ENCODE peak calls at places on chromosomes 4 and X, in eight cellular contexts. One of them, this sample, is unnamed.
A peak's percentile ranks its signal among the peaks of the same experiment; 100 is the strongest.

GRCh38 chr4:185998791-185999190 is 70.2 kb upstream of the TLR3 start:
- DNase-seq in tibial nerve: no peak
- DNase-seq in A549: no peak
- DNase-seq in esophagus squamous epithelium: no peak
- DNase-seq in HCT116: no peak
- DNase-seq in endothelial cell of umbilical vein: no peak
- DNase-seq in ovary: no peak
- DNase-seq in uterus: no peak
- DNase-seq in this sample: no peak

GRCh38 chr4:41146716-41147506 is 67.4 kb downstream of the APBB2 start:
- DNase-seq in ovary: no peak
- DNase-seq in tibial nerve: peak; percentile 59
- DNase-seq in HCT116: no peak
- DNase-seq in A549: no peak
- DNase-seq in uterus: peak; percentile 36
- DNase-seq in esophagus squamous epithelium: no peak
- DNase-seq in endothelial cell of umbilical vein: peak; percentile 53
- DNase-seq in this sample: no peak

GRCh38 chrX:121308276-121308805 is 260.9 kb downstream of the GLUD2 start:
- DNase-seq in endothelial cell of umbilical vein: no peak
- DNase-seq in A549: peak; percentile 4
- DNase-seq in uterus: peak; percentile 14
- DNase-seq in esophagus squamous epithelium: no peak
- DNase-seq in tibial nerve: peak; percentile 4
- DNase-seq in ovary: peak; percentile 6
- DNase-seq in HCT116: peak; percentile 10
- DNase-seq in this sample: no peak

GRCh38 chrX:153981771-153982533 is 9.4 kb downstream of the TMEM187 start:
- DNase-seq in uterus: peak; percentile 70
- DNase-seq in tibial nerve: peak; percentile 61
- DNase-seq in HCT116: no peak
- DNase-seq in endothelial cell of umbilical vein: no peak
- DNase-seq in esophagus squamous epithelium: no peak
- DNase-seq in A549: no peak
- DNase-seq in ovary: peak; percentile 83
- DNase-seq in this sample: peak; percentile 41

GRCh38 chr4:98945297-98945850 is 16.4 kb upstream of the EIF4E start:
- DNase-seq in uterus: no peak
- DNase-seq in A549: no peak
- DNase-seq in esophagus squamous epithelium: no peak
- DNase-seq in HCT116: no peak
- DNase-seq in ovary: no peak
- DNase-seq in endothelial cell of umbilical vein: no peak
- DNase-seq in tibial nerve: no peak
- DNase-seq in this sample: no peak

GRCh38 chrX:151488677-151489076 is 74.8 kb upstream of the PASD1 start:
- DNase-seq in esophagus squamous epithelium: no peak
- DNase-seq in A549: peak; percentile 18
- DNase-seq in ovary: no peak
- DNase-seq in endothelial cell of umbilical vein: no peak
- DNase-seq in uterus: no peak
- DNase-seq in tibial nerve: no peak
- DNase-seq in HCT116: peak; percentile 4
- DNase-seq in this sample: no peak

GRCh38 chr4:36280555-36280954 is 861 bp upstream of the DTHD1 start:
- DNase-seq in tibial nerve: no peak
- DNase-seq in ovary: no peak
- DNase-seq in endothelial cell of umbilical vein: no peak
- DNase-seq in HCT116: no peak
- DNase-seq in A549: no peak
- DNase-seq in uterus: no peak
- DNase-seq in esophagus squamous epithelium: no peak
- DNase-seq in this sample: no peak

GRCh38 chr4:55722132-55722531 is 86.0 kb upstream of the NMU start:
- DNase-seq in HCT116: no peak
- DNase-seq in endothelial cell of umbilical vein: no peak
- DNase-seq in esophagus squamous epithelium: no peak
- DNase-seq in A549: no peak
- DNase-seq in tibial nerve: no peak
- DNase-seq in ovary: no peak
- DNase-seq in uterus: no peak
- DNase-seq in this sample: no peak

GRCh38 chr4:373062-373839 is 35.6 kb downstream of the ZNF141 start:
- DNase-seq in tibial nerve: no peak
- DNase-seq in endothelial cell of umbilical vein: no peak
- DNase-seq in ovary: no peak
- DNase-seq in HCT116: no peak
- DNase-seq in esophagus squamous epithelium: no peak
- DNase-seq in uterus: no peak
- DNase-seq in A549: no peak
- DNase-seq in this sample: no peak

DNA sequence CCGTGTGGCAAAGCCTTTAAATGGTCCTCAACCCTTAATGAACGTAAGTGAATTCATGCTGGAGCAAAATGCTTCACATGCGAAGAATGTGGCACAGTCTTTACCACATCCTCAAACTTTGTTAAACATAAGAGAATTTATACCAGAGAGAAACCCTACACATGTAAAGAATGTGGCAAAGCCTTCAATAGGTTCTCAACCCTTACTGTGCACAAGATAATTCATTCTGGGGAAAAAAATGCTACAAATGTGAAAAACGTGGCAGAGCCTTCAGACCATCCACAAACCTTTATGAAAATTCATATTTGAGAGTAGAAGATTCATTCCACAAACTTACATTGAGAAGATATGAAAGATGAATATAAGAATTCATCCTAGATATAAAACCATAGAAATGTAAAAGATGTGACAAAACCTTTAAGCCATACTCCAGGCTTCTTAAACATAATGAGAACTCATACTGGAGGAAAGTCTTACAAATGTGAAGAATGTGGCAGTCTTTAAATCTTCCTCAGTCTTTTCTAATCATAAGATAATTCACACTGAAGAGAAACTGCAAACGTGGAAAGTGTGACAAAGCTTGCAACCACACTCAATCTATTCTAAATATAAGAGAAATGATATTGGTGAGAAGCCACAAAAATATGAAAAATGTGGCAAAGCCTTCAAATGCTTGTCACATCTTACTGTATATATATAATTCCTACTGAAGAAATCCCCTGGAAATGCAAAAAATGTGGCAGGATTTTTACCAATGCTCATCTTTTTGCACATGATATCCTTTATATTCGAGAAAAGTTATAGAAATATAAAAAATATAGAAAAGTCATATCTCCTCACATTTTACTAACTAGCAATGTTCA is 36.9 kb downstream of the ZNF141 start:
- DNase-seq in tibial nerve: no peak
- DNase-seq in endothelial cell of umbilical vein: no peak
- DNase-seq in uterus: no peak
- DNase-seq in HCT116: no peak
- DNase-seq in A549: no peak
- DNase-seq in ovary: no peak
- DNase-seq in esophagus squamous epithelium: no peak
- DNase-seq in this sample: no peak
- H3K9me3 ChIP-seq in tibial nerve: peaks cover 23% of the 10 kb centered on the region
- H3K9me3 ChIP-seq in endothelial cell of umbilical vein: peaks cover 19% of the 10 kb centered on the region
- H3K9me3 ChIP-seq in uterus: no peaks in the 10 kb centered on the region
- H3K9me3 ChIP-seq in HCT116: peaks cover 37% of the 10 kb centered on the region
- H3K9me3 ChIP-seq in A549: peaks cover 86% of the 10 kb centered on the region
- H3K9me3 ChIP-seq in ovary: peaks cover 43% of the 10 kb centered on the region
- H3K9me3 ChIP-seq in esophagus squamous epithelium: peaks cover 99% of the 10 kb centered on the region
- H3K9me3 ChIP-seq in this sample: peaks cover 99% of the 10 kb centered on the region

GRCh38 chrX:101388604-101389003 is 2.2 kb upstream of the RPL36A start:
- DNase-seq in uterus: no peak
- DNase-seq in tibial nerve: no peak
- DNase-seq in endothelial cell of umbilical vein: no peak
- DNase-seq in esophagus squamous epithelium: no peak
- DNase-seq in A549: no peak
- DNase-seq in HCT116: no peak
- DNase-seq in ovary: no peak
- DNase-seq in this sample: no peak

GRCh38 chrX:101393530-101394305 is 2.9 kb downstream of the RPL36A start:
- DNase-seq in A549: no peak
- DNase-seq in uterus: no peak
- DNase-seq in ovary: no peak
- DNase-seq in HCT116: no peak
- DNase-seq in tibial nerve: no peak
- DNase-seq in endothelial cell of umbilical vein: no peak
- DNase-seq in esophagus squamous epithelium: no peak
- DNase-seq in this sample: no peak

GRCh38 chrX:101390664-101391525 is at the start of gene RPL36A:
- DNase-seq in esophagus squamous epithelium: peak; percentile 27
- DNase-seq in HCT116: peak; percentile 78
- DNase-seq in uterus: peak; percentile 84
- DNase-seq in ovary: peak; percentile 76
- DNase-seq in endothelial cell of umbilical vein: peak; percentile 91
- DNase-seq in A549: peak; percentile 89
- DNase-seq in tibial nerve: peak; percentile 76
- DNase-seq in this sample: peak; percentile 84

GRCh38 chrX:101394372-101394771 is 3.6 kb downstream of the RPL36A start:
- DNase-seq in HCT116: no peak
- DNase-seq in endothelial cell of umbilical vein: no peak
- DNase-seq in esophagus squamous epithelium: no peak
- DNase-seq in A549: no peak
- DNase-seq in tibial nerve: no peak
- DNase-seq in uterus: no peak
- DNase-seq in ovary: no peak
- DNase-seq in this sample: no peak

DNA sequence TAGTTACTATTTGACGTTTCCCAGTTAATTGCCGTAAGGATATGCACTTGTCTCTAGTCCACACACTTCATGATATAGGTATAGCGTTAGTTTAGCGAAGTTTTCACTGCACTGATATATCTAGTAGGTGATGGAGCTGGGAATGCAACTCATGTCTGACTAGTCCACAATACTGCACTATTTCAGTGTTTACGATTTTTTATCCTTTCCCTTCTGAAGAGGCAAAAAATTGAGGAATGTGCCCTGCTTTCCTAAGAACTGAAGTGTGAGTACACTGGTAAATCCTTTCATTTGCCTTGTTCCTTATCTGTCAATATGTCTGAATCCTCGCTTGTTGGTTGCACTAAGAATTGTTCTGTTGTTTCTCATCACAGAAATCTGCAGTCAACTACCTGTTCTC is 1.0 kb downstream of the RPL36A start:
- DNase-seq in tibial nerve: no peak
- DNase-seq in esophagus squamous epithelium: no peak
- DNase-seq in ovary: no peak
- DNase-seq in HCT116: no peak
- DNase-seq in endothelial cell of umbilical vein: no peak
- DNase-seq in uterus: no peak
- DNase-seq in A549: no peak
- DNase-seq in this sample: no peak
- H3K27ac ChIP-seq in tibial nerve: no peak overlapping the region
- H3K27ac ChIP-seq in esophagus squamous epithelium: peak overlapping the region; percentile 84
- H3K27ac ChIP-seq in ovary: peak overlapping the region; percentile 59
- H3K27ac ChIP-seq in HCT116: peak overlapping the region; percentile 79
- H3K27ac ChIP-seq in endothelial cell of umbilical vein: peak overlapping the region; percentile 84
- H3K27ac ChIP-seq in uterus: peak overlapping the region; percentile 82
- H3K27ac ChIP-seq in A549: peak overlapping the region; percentile 87
- H3K27ac ChIP-seq in this sample: peak overlapping the region; percentile 79

GRCh38 chrX:103678199-103678993 is 8.1 kb downstream of the MORF4L2 start:
- DNase-seq in ovary: no peak
- DNase-seq in tibial nerve: no peak
- DNase-seq in esophagus squamous epithelium: no peak
- DNase-seq in uterus: no peak
- DNase-seq in endothelial cell of umbilical vein: no peak
- DNase-seq in A549: no peak
- DNase-seq in HCT116: no peak
- DNase-seq in this sample: no peak

GRCh38 chrX:103669745-103670144 is 16.8 kb downstream of the MORF4L2 start:
- DNase-seq in uterus: no peak
- DNase-seq in A549: no peak
- DNase-seq in HCT116: no peak
- DNase-seq in tibial nerve: no peak
- DNase-seq in esophagus squamous epithelium: no peak
- DNase-seq in ovary: no peak
- DNase-seq in endothelial cell of umbilical vein: no peak
- DNase-seq in this sample: no peak

DNA sequence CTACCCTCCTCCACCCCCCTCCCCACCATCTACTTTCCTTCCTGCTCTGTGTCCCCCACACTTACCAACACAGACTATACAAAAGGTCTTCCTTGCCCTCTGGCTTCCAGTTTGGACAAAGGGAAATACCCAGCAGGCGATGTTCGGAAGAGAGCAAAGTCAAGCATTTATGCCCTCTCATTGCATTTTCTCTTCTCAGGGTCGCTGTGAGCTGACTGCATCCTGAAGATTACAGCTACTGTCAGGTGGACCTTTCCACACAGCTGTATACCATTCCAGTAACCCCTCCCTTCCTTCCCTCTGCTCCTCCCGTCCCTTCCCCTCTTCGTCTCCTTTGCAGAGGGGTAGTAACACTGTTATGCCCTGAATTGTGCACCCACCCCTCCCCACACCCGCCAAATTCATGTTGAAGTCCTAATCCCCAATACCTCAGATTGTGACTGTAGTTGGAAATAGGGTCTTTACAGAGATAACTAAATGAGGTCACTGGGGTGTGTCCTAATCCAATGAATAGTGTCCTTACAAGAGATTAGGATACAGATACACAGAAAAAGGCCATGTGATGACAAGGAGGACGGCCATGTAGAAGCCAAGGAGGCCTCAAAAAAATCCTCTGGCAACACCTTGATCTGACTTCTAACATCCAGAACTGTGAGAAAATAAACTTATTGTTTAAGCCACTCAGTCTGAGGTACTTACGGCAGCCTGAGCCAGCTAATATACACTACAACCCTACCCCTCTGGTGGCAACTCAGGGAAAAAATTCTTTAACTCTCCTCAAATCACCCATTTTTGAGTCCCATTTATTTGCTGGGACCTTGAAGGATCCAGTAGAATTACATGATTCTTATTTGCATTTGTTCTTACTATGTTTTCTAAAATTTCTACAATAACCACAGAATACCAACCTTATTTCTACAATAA is 11.7 kb downstream of the MORF4L2 start:
- DNase-seq in esophagus squamous epithelium: no peak
- DNase-seq in HCT116: no peak
- DNase-seq in uterus: no peak
- DNase-seq in A549: no peak
- DNase-seq in ovary: no peak
- DNase-seq in tibial nerve: no peak
- DNase-seq in endothelial cell of umbilical vein: no peak
- DNase-seq in this sample: no peak
- TF ChIP-seq POLR2A in esophagus squamous epithelium: no peak
- TF ChIP-seq POLR2A in HCT116: no peak
- TF ChIP-seq POLR2A in uterus: no peak
- TF ChIP-seq POLR2A in A549: no peak
- TF ChIP-seq POLR2A in ovary: no peak
- TF ChIP-seq POLR2A in tibial nerve: no peak
- TF ChIP-seq POLR2A in endothelial cell of umbilical vein: no peak
- TF ChIP-seq POLR2A in this sample: no peak

GRCh38 chrX:81537723-81538122 is 335.8 kb downstream of the SH3BGRL start:
- DNase-seq in endothelial cell of umbilical vein: no peak
- DNase-seq in HCT116: no peak
- DNase-seq in esophagus squamous epithelium: no peak
- DNase-seq in uterus: no peak
- DNase-seq in ovary: no peak
- DNase-seq in tibial nerve: no peak
- DNase-seq in A549: no peak
- DNase-seq in this sample: no peak

DNA sequence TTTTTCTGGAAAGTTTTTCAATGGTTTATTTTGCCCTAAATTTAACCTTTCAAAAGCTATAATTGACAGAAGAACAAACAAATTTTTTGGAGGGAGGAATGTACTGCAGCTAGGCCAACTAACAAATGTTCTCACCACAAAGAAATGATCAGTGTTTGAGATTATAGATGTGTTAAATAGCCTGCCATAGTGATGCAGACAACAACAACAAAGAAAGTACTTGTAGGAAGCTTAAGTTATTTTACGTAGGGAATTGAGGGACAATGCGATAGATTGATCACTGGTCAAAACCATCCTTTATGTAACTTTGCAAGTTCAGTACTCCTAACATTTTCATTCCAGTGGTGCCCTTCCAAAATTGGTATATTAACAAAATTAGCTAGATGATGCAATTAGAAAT is 340.4 kb downstream of the SH3BGRL start:
- DNase-seq in endothelial cell of umbilical vein: no peak
- DNase-seq in esophagus squamous epithelium: no peak
- DNase-seq in A549: no peak
- DNase-seq in tibial nerve: no peak
- DNase-seq in uterus: no peak
- DNase-seq in HCT116: no peak
- DNase-seq in ovary: no peak
- DNase-seq in this sample: no peak
- H3K9me3 ChIP-seq in endothelial cell of umbilical vein: no peaks in the 10 kb centered on the region
- H3K9me3 ChIP-seq in esophagus squamous epithelium: no peaks in the 10 kb centered on the region
- H3K9me3 ChIP-seq in A549: no peaks in the 10 kb centered on the region
- H3K9me3 ChIP-seq in tibial nerve: no peaks in the 10 kb centered on the region
- H3K9me3 ChIP-seq in uterus: no peaks in the 10 kb centered on the region
- H3K9me3 ChIP-seq in HCT116: no peaks in the 10 kb centered on the region
- H3K9me3 ChIP-seq in ovary: no peaks in the 10 kb centered on the region
- H3K9me3 ChIP-seq in this sample: peaks cover 12% of the 10 kb centered on the region

This sample was measured in heart left ventricle.